ENCODE peak calls at places on chromosome 6, in nine cellular contexts. One of them, this sample, is unnamed.

GRCh38 chr6:111474106-111474505 is 8.9 kb downstream of the REV3L start:
- DNase-seq in AG04450: no peak
- DNase-seq in CD8-positive, alpha-beta T cell: no peak
- DNase-seq in H9: no peak
- DNase-seq in fibroblast of lung: no peak
- DNase-seq in progenitor cell of endocrine pancreas: no peak
- DNase-seq in psoas muscle: no peak
- DNase-seq in esophagus squamous epithelium: no peak
- DNase-seq in GM13976: no peak
- DNase-seq in this sample: no peak

GRCh38 chr6:132669690-132670291 is 10.8 kb upstream of the TAAR1 start:
- DNase-seq in esophagus squamous epithelium: no peak
- DNase-seq in AG04450: no peak
- DNase-seq in progenitor cell of endocrine pancreas: no peak
- DNase-seq in fibroblast of lung: peak
- DNase-seq in H9: no peak
- DNase-seq in CD8-positive, alpha-beta T cell: no peak
- DNase-seq in psoas muscle: no peak
- DNase-seq in GM13976: peak
- DNase-seq in this sample: no peak

GRCh38 chr6:8904754-8905153 is 469.4 kb upstream of the SLC35B3 start:
- DNase-seq in CD8-positive, alpha-beta T cell: no peak
- DNase-seq in psoas muscle: no peak
- DNase-seq in progenitor cell of endocrine pancreas: no peak
- DNase-seq in H9: peak
- DNase-seq in esophagus squamous epithelium: no peak
- DNase-seq in AG04450: no peak
- DNase-seq in fibroblast of lung: no peak
- DNase-seq in GM13976: no peak
- DNase-seq in this sample: no peak

GRCh38 chr6:89260832-89261231 is 43.7 kb upstream of the GABRR1 start:
- DNase-seq in psoas muscle: no peak
- DNase-seq in AG04450: no peak
- DNase-seq in H9: no peak
- DNase-seq in fibroblast of lung: no peak
- DNase-seq in progenitor cell of endocrine pancreas: no peak
- DNase-seq in CD8-positive, alpha-beta T cell: no peak
- DNase-seq in esophagus squamous epithelium: no peak
- DNase-seq in GM13976: no peak
- DNase-seq in this sample: no peak

GRCh38 chr6:167452338-167453081 is 127.6 kb downstream of the TTLL2 start:
- DNase-seq in GM13976: no peak
- DNase-seq in psoas muscle: no peak
- DNase-seq in progenitor cell of endocrine pancreas: no peak
- DNase-seq in CD8-positive, alpha-beta T cell: no peak
- DNase-seq in esophagus squamous epithelium: no peak
- DNase-seq in H9: no peak
- DNase-seq in fibroblast of lung: no peak
- DNase-seq in AG04450: no peak
- DNase-seq in this sample: no peak

GRCh38 chr6:25169551-25170335 is 109.4 kb upstream of the CARMIL1 start:
- DNase-seq in H9: no peak
- DNase-seq in esophagus squamous epithelium: no peak
- DNase-seq in GM13976: no peak
- DNase-seq in psoas muscle: no peak
- DNase-seq in fibroblast of lung: peak
- DNase-seq in progenitor cell of endocrine pancreas: no peak
- DNase-seq in AG04450: no peak
- DNase-seq in CD8-positive, alpha-beta T cell: no peak
- DNase-seq in this sample: no peak

GRCh38 chr6:16236648-16237199 is 1.7 kb upstream of the GMPR start:
- DNase-seq in AG04450: peak
- DNase-seq in esophagus squamous epithelium: no peak
- DNase-seq in progenitor cell of endocrine pancreas: no peak
- DNase-seq in H9: no peak
- DNase-seq in psoas muscle: no peak
- DNase-seq in fibroblast of lung: peak
- DNase-seq in GM13976: peak
- DNase-seq in CD8-positive, alpha-beta T cell: no peak
- DNase-seq in this sample: no peak

GRCh38 chr6:56719310-56719709 is 76.6 kb upstream of the DST start:
- DNase-seq in CD8-positive, alpha-beta T cell: no peak
- DNase-seq in GM13976: no peak
- DNase-seq in esophagus squamous epithelium: no peak
- DNase-seq in fibroblast of lung: peak
- DNase-seq in H9: no peak
- DNase-seq in psoas muscle: no peak
- DNase-seq in progenitor cell of endocrine pancreas: no peak
- DNase-seq in AG04450: no peak
- DNase-seq in this sample: no peak

GRCh38 chr6:105359419-105360366 is 43.2 kb downstream of the PREP start:
- DNase-seq in esophagus squamous epithelium: no peak
- DNase-seq in fibroblast of lung: peak
- DNase-seq in psoas muscle: no peak
- DNase-seq in CD8-positive, alpha-beta T cell: no peak
- DNase-seq in AG04450: peak
- DNase-seq in H9: no peak
- DNase-seq in GM13976: peak
- DNase-seq in progenitor cell of endocrine pancreas: no peak
- DNase-seq in this sample: no peak

GRCh38 chr6:89393659-89394058 is 18.4 kb downstream of the RRAGD start:
- DNase-seq in progenitor cell of endocrine pancreas: no peak
- DNase-seq in fibroblast of lung: no peak
- DNase-seq in esophagus squamous epithelium: no peak
- DNase-seq in AG04450: no peak
- DNase-seq in psoas muscle: no peak
- DNase-seq in GM13976: no peak
- DNase-seq in CD8-positive, alpha-beta T cell: no peak
- DNase-seq in H9: no peak
- DNase-seq in this sample: no peak

GRCh38 chr6:41462980-41463930 is 82.9 kb upstream of the FOXP4 start:
- DNase-seq in psoas muscle: peak
- DNase-seq in esophagus squamous epithelium: no peak
- DNase-seq in CD8-positive, alpha-beta T cell: no peak
- DNase-seq in H9: no peak
- DNase-seq in AG04450: peak
- DNase-seq in GM13976: peak
- DNase-seq in progenitor cell of endocrine pancreas: peak
- DNase-seq in fibroblast of lung: peak
- DNase-seq in this sample: peak

GRCh38 chr6:11343963-11344714 is 111.7 kb upstream of the NEDD9 start:
- DNase-seq in GM13976: no peak
- DNase-seq in psoas muscle: no peak
- DNase-seq in AG04450: no peak
- DNase-seq in H9: no peak
- DNase-seq in fibroblast of lung: no peak
- DNase-seq in progenitor cell of endocrine pancreas: no peak
- DNase-seq in CD8-positive, alpha-beta T cell: no peak
- DNase-seq in esophagus squamous epithelium: no peak
- DNase-seq in this sample: no peak

GRCh38 chr6:14467591-14467990 is 350.0 kb downstream of the CD83 start:
- DNase-seq in progenitor cell of endocrine pancreas: no peak
- DNase-seq in fibroblast of lung: peak
- DNase-seq in CD8-positive, alpha-beta T cell: no peak
- DNase-seq in GM13976: no peak
- DNase-seq in esophagus squamous epithelium: no peak
- DNase-seq in AG04450: no peak
- DNase-seq in psoas muscle: no peak
- DNase-seq in H9: no peak
- DNase-seq in this sample: no peak

GRCh38 chr6:166729658-166730057 is 102.6 kb upstream of the RPS6KA2 start:
- DNase-seq in CD8-positive, alpha-beta T cell: no peak
- DNase-seq in fibroblast of lung: no peak
- DNase-seq in esophagus squamous epithelium: no peak
- DNase-seq in psoas muscle: no peak
- DNase-seq in AG04450: no peak
- DNase-seq in GM13976: no peak
- DNase-seq in H9: no peak
- DNase-seq in progenitor cell of endocrine pancreas: no peak
- DNase-seq in this sample: no peak

GRCh38 chr6:147257760-147258159 is 53.5 kb downstream of the STXBP5 start:
- DNase-seq in esophagus squamous epithelium: no peak
- DNase-seq in fibroblast of lung: no peak
- DNase-seq in AG04450: no peak
- DNase-seq in psoas muscle: no peak
- DNase-seq in CD8-positive, alpha-beta T cell: no peak
- DNase-seq in progenitor cell of endocrine pancreas: no peak
- DNase-seq in H9: no peak
- DNase-seq in GM13976: no peak
- DNase-seq in this sample: no peak

GRCh38 chr6:44428682-44429081 is 41.2 kb downstream of the CDC5L start:
- DNase-seq in AG04450: no peak
- DNase-seq in fibroblast of lung: peak
- DNase-seq in CD8-positive, alpha-beta T cell: no peak
- DNase-seq in esophagus squamous epithelium: no peak
- DNase-seq in GM13976: no peak
- DNase-seq in psoas muscle: no peak
- DNase-seq in H9: no peak
- DNase-seq in progenitor cell of endocrine pancreas: no peak
- DNase-seq in this sample: no peak

GRCh38 chr6:156944412-156944811 is 167.2 kb downstream of the ARID1B start:
- DNase-seq in CD8-positive, alpha-beta T cell: no peak
- DNase-seq in fibroblast of lung: no peak
- DNase-seq in H9: no peak
- DNase-seq in GM13976: no peak
- DNase-seq in AG04450: no peak
- DNase-seq in progenitor cell of endocrine pancreas: no peak
- DNase-seq in psoas muscle: no peak
- DNase-seq in esophagus squamous epithelium: no peak
- DNase-seq in this sample: no peak

GRCh38 chr6:156943816-156944215 is 166.6 kb downstream of the ARID1B start:
- DNase-seq in H9: no peak
- DNase-seq in psoas muscle: no peak
- DNase-seq in fibroblast of lung: no peak
- DNase-seq in esophagus squamous epithelium: no peak
- DNase-seq in AG04450: no peak
- DNase-seq in GM13976: no peak
- DNase-seq in progenitor cell of endocrine pancreas: no peak
- DNase-seq in CD8-positive, alpha-beta T cell: no peak
- DNase-seq in this sample: no peak

GRCh38 chr6:156942266-156942665 is 165.1 kb downstream of the ARID1B start:
- DNase-seq in psoas muscle: no peak
- DNase-seq in AG04450: no peak
- DNase-seq in H9: peak
- DNase-seq in GM13976: no peak
- DNase-seq in esophagus squamous epithelium: no peak
- DNase-seq in fibroblast of lung: no peak
- DNase-seq in progenitor cell of endocrine pancreas: no peak
- DNase-seq in CD8-positive, alpha-beta T cell: no peak
- DNase-seq in this sample: no peak

GRCh38 chr6:156946370-156946936 is 169.3 kb downstream of the ARID1B start:
- DNase-seq in AG04450: no peak
- DNase-seq in psoas muscle: no peak
- DNase-seq in CD8-positive, alpha-beta T cell: no peak
- DNase-seq in fibroblast of lung: no peak
- DNase-seq in H9: no peak
- DNase-seq in progenitor cell of endocrine pancreas: no peak
- DNase-seq in esophagus squamous epithelium: no peak
- DNase-seq in GM13976: no peak
- DNase-seq in this sample: no peak

DNA sequence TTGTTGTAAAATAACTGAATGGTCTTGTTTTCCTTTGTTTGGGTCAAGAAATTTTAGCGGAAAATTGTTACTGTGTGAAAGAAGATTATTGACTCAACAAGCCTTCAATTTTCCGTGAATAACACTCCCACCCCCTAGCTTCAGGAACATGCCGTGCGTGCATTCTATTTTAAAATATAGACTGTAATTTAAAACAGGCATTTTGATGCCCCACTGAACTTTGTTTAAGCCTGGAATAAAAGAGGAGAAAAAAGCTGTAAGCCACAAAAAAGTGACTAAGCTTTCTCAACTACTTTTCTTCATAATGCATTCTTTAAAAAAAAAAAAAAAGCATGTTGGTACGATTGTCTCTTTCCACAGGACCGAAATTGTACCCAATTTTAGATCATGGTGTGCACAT is 166.0 kb downstream of the ARID1B start:
- DNase-seq in psoas muscle: no peak
- DNase-seq in progenitor cell of endocrine pancreas: no peak
- DNase-seq in AG04450: no peak
- DNase-seq in fibroblast of lung: peak
- DNase-seq in H9: no peak
- DNase-seq in GM13976: no peak
- DNase-seq in esophagus squamous epithelium: no peak
- DNase-seq in CD8-positive, alpha-beta T cell: no peak
- DNase-seq in this sample: no peak
- TF ChIP-seq CTCF in psoas muscle: no peak
- TF ChIP-seq CTCF in progenitor cell of endocrine pancreas: no peak
- TF ChIP-seq CTCF in AG04450: peak
- TF ChIP-seq CTCF in fibroblast of lung: peak
- TF ChIP-seq CTCF in H9: no peak
- TF ChIP-seq CTCF in GM13976: no peak
- TF ChIP-seq CTCF in esophagus squamous epithelium: no peak
- TF ChIP-seq CTCF in CD8-positive, alpha-beta T cell: no peak
- TF ChIP-seq CTCF in this sample: no peak

DNA sequence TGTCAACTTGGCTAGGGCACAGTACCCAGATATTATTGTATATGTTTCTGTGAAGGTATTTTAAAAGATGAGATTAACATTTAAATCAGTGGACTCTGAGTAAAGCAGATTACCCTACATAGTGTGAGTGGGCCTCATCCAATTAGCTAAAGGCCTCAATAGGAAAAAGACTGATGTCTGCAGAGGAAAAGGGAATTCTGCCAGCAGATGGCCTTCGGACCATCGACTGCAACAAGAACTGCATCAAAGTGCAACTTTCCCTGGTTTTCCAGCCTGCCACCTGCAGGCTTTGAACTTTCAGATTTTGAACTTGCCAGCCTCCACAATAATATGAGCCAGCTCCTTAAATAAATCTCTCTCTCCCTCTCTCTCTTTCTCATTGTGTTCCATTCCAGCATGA is 80.5 kb downstream of the IMPG1 start:
- DNase-seq in GM13976: no peak
- DNase-seq in H9: peak
- DNase-seq in AG04450: no peak
- DNase-seq in progenitor cell of endocrine pancreas: no peak
- DNase-seq in CD8-positive, alpha-beta T cell: no peak
- DNase-seq in fibroblast of lung: no peak
- DNase-seq in esophagus squamous epithelium: no peak
- DNase-seq in psoas muscle: no peak
- DNase-seq in this sample: no peak
- TF ChIP-seq CTCF in GM13976: no peak
- TF ChIP-seq CTCF in H9: peak
- TF ChIP-seq CTCF in AG04450: no peak
- TF ChIP-seq CTCF in progenitor cell of endocrine pancreas: no peak
- TF ChIP-seq CTCF in CD8-positive, alpha-beta T cell: no peak
- TF ChIP-seq CTCF in fibroblast of lung: no peak
- TF ChIP-seq CTCF in esophagus squamous epithelium: no peak
- TF ChIP-seq CTCF in psoas muscle: no peak
- TF ChIP-seq CTCF in this sample: no peak

GRCh38 chr6:70686548-70687133 is 19.0 kb downstream of the SMAP1 start:
- DNase-seq in esophagus squamous epithelium: no peak
- DNase-seq in CD8-positive, alpha-beta T cell: no peak
- DNase-seq in H9: no peak
- DNase-seq in psoas muscle: no peak
- DNase-seq in progenitor cell of endocrine pancreas: no peak
- DNase-seq in GM13976: peak
- DNase-seq in fibroblast of lung: peak
- DNase-seq in AG04450: no peak
- DNase-seq in this sample: no peak
- TF ChIP-seq CTCF in esophagus squamous epithelium: peak
- TF ChIP-seq CTCF in CD8-positive, alpha-beta T cell: peak
- TF ChIP-seq CTCF in H9: peak
- TF ChIP-seq CTCF in psoas muscle: peak
- TF ChIP-seq CTCF in progenitor cell of endocrine pancreas: peak
- TF ChIP-seq CTCF in GM13976: peak
- TF ChIP-seq CTCF in fibroblast of lung: peak
- TF ChIP-seq CTCF in AG04450: peak
- TF ChIP-seq CTCF in this sample: peak

GRCh38 chr6:35419431-35419830 is 32.7 kb upstream of the FANCE start:
- DNase-seq in psoas muscle: no peak
- DNase-seq in AG04450: peak
- DNase-seq in H9: no peak
- DNase-seq in CD8-positive, alpha-beta T cell: no peak
- DNase-seq in esophagus squamous epithelium: no peak
- DNase-seq in progenitor cell of endocrine pancreas: no peak
- DNase-seq in fibroblast of lung: peak
- DNase-seq in GM13976: no peak
- DNase-seq in this sample: no peak
- TF ChIP-seq CTCF in psoas muscle: no peak
- TF ChIP-seq CTCF in AG04450: peak
- TF ChIP-seq CTCF in H9: peak
- TF ChIP-seq CTCF in CD8-positive, alpha-beta T cell: no peak
- TF ChIP-seq CTCF in esophagus squamous epithelium: no peak
- TF ChIP-seq CTCF in progenitor cell of endocrine pancreas: peak
- TF ChIP-seq CTCF in fibroblast of lung: peak
- TF ChIP-seq CTCF in GM13976: no peak
- TF ChIP-seq CTCF in this sample: peak